ENCODE peak calls at places on chromosome 13, in ten cellular contexts. S is amniotic stem cell; V is Calu3; M is HuH-7; R is stimulated activated CD8-positive, alpha-beta memory T cell treated with anti-CD3 and anti-CD28 coated beads, Interleukin-7, amount 100 ng/mL, for 1 hour; W is BE2C; P is Right ventricle myocardium superior; O is activated T-helper 1 cell treated with Interleukin-2 at 50 U/mL for 16 hours; H is COR-L47; B is Ammon's horn. X is an unnamed sample.

GRCh38 chr13:31742102-31742695 is 2.9 kb downstream of the RXFP2 start:
- DNase-seq in S (peak), V (peak), M (peak), R (peak), W (peak), P (peak), O (peak), H (peak), B (peak), X (peak)

GRCh38 chr13:101499406-101499805 is 46.9 kb downstream of the ITGBL1 start:
- DNase-seq in S (no peak), V (no peak), M (no peak), R (no peak), W (no peak), P (no peak), O (no peak), H (no peak), B (no peak), X (no peak)

GRCh38 chr13:111021270-111021669 is 93.8 kb upstream of the ARHGEF7 start:
- DNase-seq in S (no peak), V (no peak), M (no peak), R (no peak), W (no peak), P (no peak), O (no peak), H (no peak), B (no peak), X (no peak)

GRCh38 chr13:21966014-21966413 is 295.1 kb downstream of the FGF9 start:
- DNase-seq in S (no peak), V (no peak), M (no peak), R (no peak), W (no peak), P (no peak), O (no peak), H (no peak), B (no peak), X (no peak)

GRCh38 chr13:99812611-99813010 is 159.0 kb downstream of the ZIC5 start:
- DNase-seq in S (peak), V (peak), M (no peak), R (no peak), W (no peak), P (no peak), O (no peak), H (no peak), B (no peak), X (no peak)

GRCh38 chr13:51262501-51263211 is 40.5 kb downstream of the FAM124A start:
- DNase-seq in S (no peak), V (no peak), M (peak), R (no peak), W (no peak), P (no peak), O (no peak), H (no peak), B (no peak), X (peak)

GRCh38 chr13:114154476-114154875 is 22.1 kb upstream of the RASA3 start:
- DNase-seq in S (no peak), V (no peak), M (no peak), R (no peak), W (no peak), P (no peak), O (no peak), H (no peak), B (no peak), X (no peak)

GRCh38 chr13:73816702-73817101 is 317.5 kb downstream of the KLF12 start:
- DNase-seq in S (no peak), V (no peak), M (no peak), R (no peak), W (no peak), P (no peak), O (no peak), H (no peak), B (no peak), X (no peak)

GRCh38 chr13:113904411-113904810 is 40.5 kb upstream of the GAS6 start:
- DNase-seq in S (no peak), V (peak), M (peak), R (no peak), W (peak), P (peak), O (no peak), H (peak), B (peak), X (peak)

GRCh38 chr13:73335226-73335625 is 276.4 kb downstream of the KLF5 start:
- DNase-seq in S (no peak), V (no peak), M (no peak), R (no peak), W (no peak), P (no peak), O (no peak), H (no peak), B (no peak), X (no peak)

GRCh38 chr13:62280590-62280989 is 864.9 kb upstream of the PCDH20 start:
- DNase-seq in S (no peak), V (no peak), M (no peak), R (no peak), W (no peak), P (no peak), O (no peak), H (no peak), B (no peak), X (no peak)

GRCh38 chr13:76667551-76667950 is 218.7 kb downstream of the KCTD12 start:
- DNase-seq in S (peak), V (no peak), M (no peak), R (no peak), W (peak), P (no peak), O (no peak), H (peak), B (peak), X (peak)

GRCh38 chr13:28376604-28377003 is 118.3 kb downstream of the FLT1 start:
- DNase-seq in S (no peak), V (no peak), M (no peak), R (no peak), W (no peak), P (no peak), O (no peak), H (no peak), B (no peak), X (no peak)

GRCh38 chr13:36819811-36820140 is 754 bp downstream of the RFXAP start:
- DNase-seq in S (no peak), V (no peak), M (peak), R (no peak), W (peak), P (no peak), O (peak), H (no peak), B (peak), X (no peak)

GRCh38 chr13:31043891-31044657 is 111.6 kb downstream of the TEX26 start:
- DNase-seq in S (peak), V (peak), M (peak), R (peak), W (peak), P (peak), O (peak), H (peak), B (peak), X (peak)

GRCh38 chr13:113930711-113931637 is 42.9 kb downstream of the C13orf46 start:
- DNase-seq in S (no peak), V (no peak), M (no peak), R (no peak), W (no peak), P (no peak), O (peak), H (no peak), B (no peak), X (peak)

GRCh38 chr13:85728831-85729230 is 70.4 kb downstream of the SLITRK6 start:
- DNase-seq in S (no peak), V (no peak), M (no peak), R (no peak), W (no peak), P (no peak), O (no peak), H (no peak), B (no peak), X (no peak)

GRCh38 chr13:21055511-21056045 is 5.8 kb downstream of the LATS2 start:
- DNase-seq in S (no peak), V (no peak), M (no peak), R (no peak), W (no peak), P (peak), O (no peak), H (no peak), B (no peak), X (no peak)

GRCh38 chr13:69720278-69720983 is 387.2 kb upstream of the ATXN8OS start:
- DNase-seq in S (no peak), V (no peak), M (peak), R (no peak), W (no peak), P (no peak), O (no peak), H (no peak), B (no peak), X (peak)

GRCh38 chr13:63636231-63636993 is 2220.8 kb upstream of the PCDH20 start:
- DNase-seq in S (no peak), V (peak), M (no peak), R (no peak), W (peak), P (no peak), O (no peak), H (peak), B (no peak), X (no peak)

GRCh38 chr13:21420706-21421105 is 38.4 kb downstream of the ZDHHC20 start:
- DNase-seq in S (peak), V (no peak), M (no peak), R (no peak), W (no peak), P (no peak), O (no peak), H (no peak), B (no peak), X (no peak)